ENCODE peak calls at places on chromosomes 2 and 18, in nine cellular contexts. One of them, this sample, is unnamed.

GRCh38 chr18:40404284-40404683 is 1550.8 kb upstream of the PIK3C3 start:
- DNase-seq in CD4-positive, alpha-beta T cell: no peak
- DNase-seq in occipital lobe: no peak
- DNase-seq in G401: no peak
- DNase-seq in frontal cortex: no peak
- DNase-seq in PC-3: no peak
- DNase-seq in Ammon's horn: no peak
- DNase-seq in small intestine: no peak
- DNase-seq in stimulated activated CD4-positive, alpha-beta T cell treated with anti-CD3 and anti-CD28 coated beads, Interleukin-4, amount 100 ng/mL, for 4 hours: no peak
- DNase-seq in this sample: no peak

GRCh38 chr18:54888933-54889332 is 60.7 kb downstream of the RAB27B start:
- DNase-seq in G401: no peak
- DNase-seq in CD4-positive, alpha-beta T cell: no peak
- DNase-seq in Ammon's horn: peak
- DNase-seq in stimulated activated CD4-positive, alpha-beta T cell treated with anti-CD3 and anti-CD28 coated beads, Interleukin-4, amount 100 ng/mL, for 4 hours: no peak
- DNase-seq in small intestine: no peak
- DNase-seq in PC-3: no peak
- DNase-seq in frontal cortex: no peak
- DNase-seq in occipital lobe: no peak
- DNase-seq in this sample: no peak

GRCh38 chr2:161384864-161385263 is 31.2 kb upstream of the TBR1 start:
- DNase-seq in occipital lobe: no peak
- DNase-seq in G401: no peak
- DNase-seq in frontal cortex: no peak
- DNase-seq in stimulated activated CD4-positive, alpha-beta T cell treated with anti-CD3 and anti-CD28 coated beads, Interleukin-4, amount 100 ng/mL, for 4 hours: no peak
- DNase-seq in Ammon's horn: no peak
- DNase-seq in PC-3: no peak
- DNase-seq in CD4-positive, alpha-beta T cell: no peak
- DNase-seq in small intestine: no peak
- DNase-seq in this sample: no peak

GRCh38 chr2:60411295-60411694 is 142.2 kb downstream of the BCL11A start:
- DNase-seq in PC-3: no peak
- DNase-seq in Ammon's horn: no peak
- DNase-seq in G401: no peak
- DNase-seq in stimulated activated CD4-positive, alpha-beta T cell treated with anti-CD3 and anti-CD28 coated beads, Interleukin-4, amount 100 ng/mL, for 4 hours: no peak
- DNase-seq in occipital lobe: no peak
- DNase-seq in small intestine: no peak
- DNase-seq in CD4-positive, alpha-beta T cell: no peak
- DNase-seq in frontal cortex: no peak
- DNase-seq in this sample: no peak

GRCh38 chr2:112674229-112674628 is 28.5 kb downstream of the SLC20A1 start:
- DNase-seq in occipital lobe: peak
- DNase-seq in frontal cortex: no peak
- DNase-seq in G401: no peak
- DNase-seq in stimulated activated CD4-positive, alpha-beta T cell treated with anti-CD3 and anti-CD28 coated beads, Interleukin-4, amount 100 ng/mL, for 4 hours: no peak
- DNase-seq in PC-3: no peak
- DNase-seq in small intestine: no peak
- DNase-seq in Ammon's horn: peak
- DNase-seq in CD4-positive, alpha-beta T cell: no peak
- DNase-seq in this sample: peak

GRCh38 chr2:73176205-73176880 is 26.0 kb upstream of the NOTO start:
- DNase-seq in G401: peak
- DNase-seq in occipital lobe: no peak
- DNase-seq in frontal cortex: no peak
- DNase-seq in Ammon's horn: no peak
- DNase-seq in CD4-positive, alpha-beta T cell: no peak
- DNase-seq in PC-3: no peak
- DNase-seq in small intestine: peak
- DNase-seq in stimulated activated CD4-positive, alpha-beta T cell treated with anti-CD3 and anti-CD28 coated beads, Interleukin-4, amount 100 ng/mL, for 4 hours: no peak
- DNase-seq in this sample: peak

GRCh38 chr2:174158003-174158402 is 90.3 kb downstream of the OLA1 start:
- DNase-seq in G401: no peak
- DNase-seq in frontal cortex: peak
- DNase-seq in CD4-positive, alpha-beta T cell: no peak
- DNase-seq in Ammon's horn: peak
- DNase-seq in PC-3: peak
- DNase-seq in small intestine: peak
- DNase-seq in occipital lobe: no peak
- DNase-seq in stimulated activated CD4-positive, alpha-beta T cell treated with anti-CD3 and anti-CD28 coated beads, Interleukin-4, amount 100 ng/mL, for 4 hours: no peak
- DNase-seq in this sample: peak

GRCh38 chr2:239610457-239611221 is 209.8 kb upstream of the HDAC4 start:
- DNase-seq in CD4-positive, alpha-beta T cell: no peak
- DNase-seq in small intestine: no peak
- DNase-seq in frontal cortex: no peak
- DNase-seq in PC-3: no peak
- DNase-seq in occipital lobe: no peak
- DNase-seq in Ammon's horn: no peak
- DNase-seq in G401: no peak
- DNase-seq in stimulated activated CD4-positive, alpha-beta T cell treated with anti-CD3 and anti-CD28 coated beads, Interleukin-4, amount 100 ng/mL, for 4 hours: no peak
- DNase-seq in this sample: no peak

GRCh38 chr2:84306361-84306760 is 152.7 kb downstream of the SUCLG1 start:
- DNase-seq in G401: no peak
- DNase-seq in small intestine: no peak
- DNase-seq in frontal cortex: no peak
- DNase-seq in occipital lobe: no peak
- DNase-seq in CD4-positive, alpha-beta T cell: no peak
- DNase-seq in Ammon's horn: no peak
- DNase-seq in stimulated activated CD4-positive, alpha-beta T cell treated with anti-CD3 and anti-CD28 coated beads, Interleukin-4, amount 100 ng/mL, for 4 hours: no peak
- DNase-seq in PC-3: no peak
- DNase-seq in this sample: no peak

This sample was measured in transverse colon.